ENCODE peak calls at places on chromosome 15, in five cellular contexts. One of them, this sample, is unnamed.

GRCh38 chr15:36966704-36967103 is 133.6 kb downstream of the MEIS2 start:
- DNase-seq in stomach: no peak
- DNase-seq in esophagus squamous epithelium: no peak
- DNase-seq in HL-60: no peak
- DNase-seq in uterus: no peak
- DNase-seq in this sample: no peak

GRCh38 chr15:25829075-25829474 is 34.1 kb downstream of the ATP10A start:
- DNase-seq in HL-60: no peak
- DNase-seq in esophagus squamous epithelium: no peak
- DNase-seq in uterus: no peak
- DNase-seq in stomach: no peak
- DNase-seq in this sample: no peak

GRCh38 chr15:60115579-60116415 is 111.7 kb downstream of the FOXB1 start:
- DNase-seq in stomach: no peak
- DNase-seq in uterus: no peak
- DNase-seq in esophagus squamous epithelium: no peak
- DNase-seq in HL-60: no peak
- DNase-seq in this sample: no peak

GRCh38 chr15:92019706-92020105 is 166.2 kb downstream of the SLCO3A1 start:
- DNase-seq in stomach: no peak
- DNase-seq in HL-60: no peak
- DNase-seq in esophagus squamous epithelium: no peak
- DNase-seq in uterus: no peak
- DNase-seq in this sample: no peak

GRCh38 chr15:56249080-56249479 is 5.4 kb upstream of the RFX7 start:
- DNase-seq in HL-60: no peak
- DNase-seq in uterus: no peak
- DNase-seq in stomach: no peak
- DNase-seq in esophagus squamous epithelium: no peak
- DNase-seq in this sample: no peak

GRCh38 chr15:60004019-60004845 is at the start of gene FOXB1:
- DNase-seq in HL-60: peak; percentile 16
- DNase-seq in esophagus squamous epithelium: no peak
- DNase-seq in uterus: no peak
- DNase-seq in stomach: no peak
- DNase-seq in this sample: no peak

GRCh38 chr15:89893027-89893426 is 767 bp downstream of the AP3S2 start:
- DNase-seq in HL-60: peak; percentile 77
- DNase-seq in esophagus squamous epithelium: no peak
- DNase-seq in uterus: no peak
- DNase-seq in stomach: no peak
- DNase-seq in this sample: no peak

GRCh38 chr15:47484119-47484518 is 233.2 kb upstream of the SEMA6D start:
- DNase-seq in stomach: no peak
- DNase-seq in HL-60: peak; percentile 29
- DNase-seq in esophagus squamous epithelium: no peak
- DNase-seq in uterus: no peak
- DNase-seq in this sample: no peak

GRCh38 chr15:56869573-56869972 is 48.9 kb upstream of the TCF12 start:
- DNase-seq in esophagus squamous epithelium: no peak
- DNase-seq in stomach: peak; percentile 36
- DNase-seq in uterus: peak; percentile 50
- DNase-seq in HL-60: peak; percentile 20
- DNase-seq in this sample: no peak

GRCh38 chr15:92167413-92167950 is 226.2 kb upstream of the ST8SIA2 start:
- DNase-seq in uterus: no peak
- DNase-seq in esophagus squamous epithelium: no peak
- DNase-seq in HL-60: no peak
- DNase-seq in stomach: no peak
- DNase-seq in this sample: no peak

GRCh38 chr15:91017716-91018115 is 4.7 kb downstream of the VPS33B start:
- DNase-seq in uterus: no peak
- DNase-seq in esophagus squamous epithelium: no peak
- DNase-seq in stomach: no peak
- DNase-seq in HL-60: no peak
- DNase-seq in this sample: no peak

GRCh38 chr15:90099868-90100854 is 2.1 kb downstream of the IDH2 start:
- DNase-seq in stomach: peak; percentile 79
- DNase-seq in HL-60: peak; percentile 56
- DNase-seq in uterus: peak; percentile 44
- DNase-seq in esophagus squamous epithelium: no peak
- DNase-seq in this sample: peak; percentile 80

GRCh38 chr15:24761704-24762302 is 86.2 kb downstream of the NPAP1 start:
- DNase-seq in HL-60: no peak
- DNase-seq in stomach: no peak
- DNase-seq in uterus: no peak
- DNase-seq in esophagus squamous epithelium: no peak
- DNase-seq in this sample: no peak

GRCh38 chr15:90561344-90562244 is 31.9 kb downstream of the CRTC3 start:
- DNase-seq in esophagus squamous epithelium: no peak
- DNase-seq in uterus: peak; percentile 45
- DNase-seq in stomach: no peak
- DNase-seq in HL-60: no peak
- DNase-seq in this sample: no peak

GRCh38 chr15:95742836-95743235 is 587.7 kb upstream of the NR2F2 start:
- DNase-seq in HL-60: no peak
- DNase-seq in stomach: no peak
- DNase-seq in esophagus squamous epithelium: no peak
- DNase-seq in uterus: no peak
- DNase-seq in this sample: no peak

GRCh38 chr15:95591886-95592285 is 738.6 kb upstream of the NR2F2 start:
- DNase-seq in stomach: no peak
- DNase-seq in uterus: no peak
- DNase-seq in esophagus squamous epithelium: no peak
- DNase-seq in HL-60: no peak
- DNase-seq in this sample: no peak

GRCh38 chr15:39828374-39828931 is 45.8 kb upstream of the FSIP1 start:
- DNase-seq in esophagus squamous epithelium: no peak
- DNase-seq in uterus: no peak
- DNase-seq in stomach: no peak
- DNase-seq in HL-60: no peak
- DNase-seq in this sample: no peak

GRCh38 chr15:101723161-101723873 is 956 bp downstream of the TARS3 start:
- DNase-seq in esophagus squamous epithelium: no peak
- DNase-seq in uterus: no peak
- DNase-seq in HL-60: no peak
- DNase-seq in stomach: no peak
- DNase-seq in this sample: no peak

GRCh38 chr15:37973856-37974255 is 39.4 kb downstream of the TMCO5A start:
- DNase-seq in stomach: no peak
- DNase-seq in HL-60: no peak
- DNase-seq in uterus: no peak
- DNase-seq in esophagus squamous epithelium: no peak
- DNase-seq in this sample: no peak

GRCh38 chr15:101237161-101237775 is 14.6 kb downstream of the CHSY1 start:
- DNase-seq in esophagus squamous epithelium: no peak
- DNase-seq in uterus: no peak
- DNase-seq in stomach: no peak
- DNase-seq in HL-60: peak; percentile 70
- DNase-seq in this sample: no peak

GRCh38 chr15:68818671-68819450 is 1.8 kb downstream of the ANP32A start:
- DNase-seq in HL-60: peak; percentile 77
- DNase-seq in stomach: peak; percentile 35
- DNase-seq in esophagus squamous epithelium: no peak
- DNase-seq in uterus: peak; percentile 36
- DNase-seq in this sample: no peak

GRCh38 chr15:80514071-80514780 is 110.0 kb downstream of the ARNT2 start:
- DNase-seq in HL-60: no peak
- DNase-seq in stomach: no peak
- DNase-seq in esophagus squamous epithelium: no peak
- DNase-seq in uterus: no peak
- DNase-seq in this sample: no peak

GRCh38 chr15:73767794-73768501 is 14.8 kb upstream of the INSYN1 start:
- DNase-seq in esophagus squamous epithelium: no peak
- DNase-seq in stomach: no peak
- DNase-seq in uterus: no peak
- DNase-seq in HL-60: no peak
- DNase-seq in this sample: no peak

DNA sequence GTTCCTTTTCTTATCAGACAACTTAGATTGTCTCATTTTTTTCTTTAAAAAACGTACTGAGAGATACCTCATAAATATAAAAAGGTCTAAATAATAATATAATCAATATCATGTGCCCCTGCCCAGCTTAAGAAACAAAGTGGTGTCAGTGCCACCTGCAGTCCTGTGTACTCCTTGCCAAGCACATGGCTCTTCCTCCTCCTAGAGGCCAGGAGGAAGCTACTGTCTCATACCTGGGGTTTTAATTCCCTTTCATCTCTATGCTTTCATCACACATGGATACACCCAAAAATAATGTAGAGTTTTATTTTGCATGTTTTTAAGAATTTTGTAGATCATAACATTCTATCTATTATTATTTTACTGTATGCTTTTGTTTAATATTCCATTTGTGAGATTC is 98.6 kb upstream of the C15orf61 start:
- DNase-seq in esophagus squamous epithelium: no peak
- DNase-seq in stomach: no peak
- DNase-seq in HL-60: no peak
- DNase-seq in uterus: no peak
- DNase-seq in this sample: no peak
- TF ChIP-seq CTCF in esophagus squamous epithelium: no peak
- TF ChIP-seq CTCF in stomach: no peak
- TF ChIP-seq CTCF in HL-60: no peak
- TF ChIP-seq CTCF in uterus: no peak
- TF ChIP-seq CTCF in this sample: no peak

GRCh38 chr15:75356539-75356938 is 9.7 kb downstream of the NEIL1 start:
- DNase-seq in stomach: no peak
- DNase-seq in uterus: no peak
- DNase-seq in HL-60: no peak
- DNase-seq in esophagus squamous epithelium: no peak
- DNase-seq in this sample: no peak

GRCh38 chr15:75356006-75356405 is 9.2 kb downstream of the NEIL1 start:
- DNase-seq in esophagus squamous epithelium: no peak
- DNase-seq in stomach: no peak
- DNase-seq in HL-60: no peak
- DNase-seq in uterus: no peak
- DNase-seq in this sample: no peak

GRCh38 chr15:75355369-75355768 is 8.5 kb downstream of the NEIL1 start:
- DNase-seq in uterus: no peak
- DNase-seq in HL-60: no peak
- DNase-seq in stomach: no peak
- DNase-seq in esophagus squamous epithelium: no peak
- DNase-seq in this sample: no peak

GRCh38 chr15:75353604-75354003 is 6.8 kb downstream of the NEIL1 start:
- DNase-seq in uterus: no peak
- DNase-seq in HL-60: no peak
- DNase-seq in esophagus squamous epithelium: no peak
- DNase-seq in stomach: no peak
- DNase-seq in this sample: no peak

DNA sequence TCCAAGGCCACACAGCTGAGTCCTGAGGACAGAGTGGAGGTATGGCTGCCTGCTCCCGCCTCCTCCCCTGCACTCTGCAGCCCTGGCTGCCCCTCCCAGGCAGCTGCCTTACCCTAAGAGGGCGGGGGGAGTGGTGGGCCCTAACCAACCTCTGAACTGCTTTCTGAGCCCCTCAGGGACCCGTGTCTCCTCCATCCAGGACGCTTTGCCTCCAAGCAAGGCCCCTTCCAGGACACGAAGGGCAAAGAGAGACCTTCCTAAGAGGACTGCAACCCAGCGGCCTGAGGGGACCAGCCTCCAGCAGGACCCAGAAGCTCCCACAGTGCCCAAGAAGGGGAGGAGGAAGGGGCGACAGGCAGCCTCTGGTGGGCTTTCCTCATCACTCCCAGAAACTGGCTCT is 7.6 kb downstream of the NEIL1 start:
- DNase-seq in HL-60: no peak
- DNase-seq in esophagus squamous epithelium: no peak
- DNase-seq in stomach: no peak
- DNase-seq in uterus: no peak
- DNase-seq in this sample: no peak
- H3K27ac ChIP-seq in HL-60: no peak overlapping the region
- H3K27ac ChIP-seq in esophagus squamous epithelium: no peak overlapping the region
- H3K27ac ChIP-seq in stomach: no peak overlapping the region
- H3K27ac ChIP-seq in uterus: no peak overlapping the region
- H3K27ac ChIP-seq in this sample: no peak overlapping the region

GRCh38 chr15:51849866-51850265 is 20.4 kb downstream of the TMOD3 start:
- DNase-seq in uterus: no peak
- DNase-seq in esophagus squamous epithelium: no peak
- DNase-seq in HL-60: no peak
- DNase-seq in stomach: no peak
- DNase-seq in this sample: no peak
- TF ChIP-seq CTCF in uterus: no peak
- TF ChIP-seq CTCF in esophagus squamous epithelium: no peak
- TF ChIP-seq CTCF in HL-60: no peak
- TF ChIP-seq CTCF in stomach: no peak
- TF ChIP-seq CTCF in this sample: no peak

GRCh38 chr15:78507831-78508160 is 419 bp downstream of the HYKK start:
- DNase-seq in uterus: no peak
- DNase-seq in esophagus squamous epithelium: no peak
- DNase-seq in stomach: no peak
- DNase-seq in HL-60: no peak
- DNase-seq in this sample: no peak
- H3K27ac ChIP-seq in uterus: peak overlapping the region; percentile 72
- H3K27ac ChIP-seq in esophagus squamous epithelium: peak overlapping the region; percentile 84
- H3K27ac ChIP-seq in stomach: peak overlapping the region; percentile 80
- H3K27ac ChIP-seq in HL-60: no peak overlapping the region
- H3K27ac ChIP-seq in this sample: peak overlapping the region; percentile 78

GRCh38 chr15:78243076-78243475 is 8.7 kb upstream of the ACSBG1 start:
- DNase-seq in esophagus squamous epithelium: no peak
- DNase-seq in HL-60: no peak
- DNase-seq in uterus: no peak
- DNase-seq in stomach: no peak
- DNase-seq in this sample: no peak

GRCh38 chr15:78244101-78244500 is 9.7 kb upstream of the ACSBG1 start:
- DNase-seq in uterus: no peak
- DNase-seq in stomach: peak; percentile 32
- DNase-seq in esophagus squamous epithelium: no peak
- DNase-seq in HL-60: no peak
- DNase-seq in this sample: no peak

GRCh38 chr15:78241017-78241416 is 6.7 kb upstream of the ACSBG1 start:
- DNase-seq in uterus: peak; percentile 83
- DNase-seq in stomach: peak; percentile 91
- DNase-seq in esophagus squamous epithelium: peak; percentile 16
- DNase-seq in HL-60: peak; percentile 54
- DNase-seq in this sample: no peak

GRCh38 chr15:78243491-78243941 is 9.2 kb upstream of the ACSBG1 start:
- DNase-seq in stomach: peak; percentile 73
- DNase-seq in HL-60: no peak
- DNase-seq in uterus: no peak
- DNase-seq in esophagus squamous epithelium: no peak
- DNase-seq in this sample: no peak

GRCh38 chr15:78242128-78242527 is 7.8 kb upstream of the ACSBG1 start:
- DNase-seq in esophagus squamous epithelium: no peak
- DNase-seq in stomach: no peak
- DNase-seq in uterus: no peak
- DNase-seq in HL-60: no peak
- DNase-seq in this sample: no peak
- TF ChIP-seq CTCF in esophagus squamous epithelium: peak; percentile 44
- TF ChIP-seq CTCF in stomach: no peak
- TF ChIP-seq CTCF in uterus: no peak
- TF ChIP-seq CTCF in HL-60: peak; percentile 48
- TF ChIP-seq CTCF in this sample: no peak

DNA sequence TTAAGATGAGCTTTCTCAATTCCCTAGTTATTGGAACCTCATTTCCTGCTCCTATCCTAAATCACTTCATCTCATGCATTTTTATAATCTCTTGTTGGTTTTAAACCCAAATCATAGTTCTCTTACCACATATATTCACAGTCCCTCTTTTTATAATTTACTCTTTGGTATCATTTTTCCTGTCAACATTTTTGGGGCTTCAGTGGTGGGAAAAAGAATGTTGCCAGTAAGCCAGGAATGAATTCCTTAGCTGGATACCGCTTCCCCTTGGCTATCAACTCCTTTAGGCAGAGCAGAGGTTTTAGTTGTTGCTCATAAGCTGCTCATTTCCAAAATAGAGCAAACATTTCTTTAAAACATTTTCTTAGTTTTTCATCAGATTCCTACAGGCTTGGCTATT is 112.3 kb downstream of the GALK2 start:
- DNase-seq in esophagus squamous epithelium: no peak
- DNase-seq in HL-60: no peak
- DNase-seq in stomach: no peak
- DNase-seq in uterus: no peak
- DNase-seq in this sample: no peak
- H3K27ac ChIP-seq in esophagus squamous epithelium: no peak overlapping the region
- H3K27ac ChIP-seq in HL-60: no peak overlapping the region
- H3K27ac ChIP-seq in stomach: no peak overlapping the region
- H3K27ac ChIP-seq in uterus: no peak overlapping the region
- H3K27ac ChIP-seq in this sample: no peak overlapping the region

This sample was measured in coronary artery.